ENCODE peak calls at places on chromosomes 4 and X, in six cellular contexts. J is stomach, G is Caco-2, A is BJ, F is cardiac muscle cell, T is neural progenitor cell. Z is an unnamed sample. For H3K36me3 and H3K27me3, the result is how much of the 10 kb centered on the place peaks cover.

GRCh38 chr4:181536753-181537434 is 706.3 kb upstream of the TENM3 start:
- DNase-seq in F (no peak), A (no peak), T (no peak), J (no peak), G (no peak), Z (no peak)

GRCh38 chrX:73916931-73917657 is 354.1 kb downstream of the CHIC1 start:
- DNase-seq in T (peak), G (peak), A (peak), F (peak), J (no peak), Z (no peak)

GRCh38 chr4:48944252-48944651 is 37.7 kb upstream of the OCIAD2 start:
- DNase-seq in F (no peak), G (no peak), J (peak), A (no peak), T (no peak), Z (no peak)

GRCh38 chrX:153459976-153460375 is 10.4 kb downstream of the HAUS7 start:
- DNase-seq in G (peak), T (no peak), F (no peak), A (no peak), J (no peak), Z (no peak)

GRCh38 chr4:34720563-34720962 is 1523.8 kb downstream of the ARAP2 start:
- DNase-seq in G (peak), F (peak), T (peak), J (no peak), A (no peak), Z (no peak)

GRCh38 chr4:174192943-174193342 is 90.5 kb downstream of the FBXO8 start:
- DNase-seq in T (no peak), J (no peak), G (peak), A (no peak), F (no peak), Z (no peak)

GRCh38 chrX:29295987-29296680 is 708.9 kb downstream of the IL1RAPL1 start:
- DNase-seq in G (no peak), T (no peak), A (no peak), J (no peak), F (no peak), Z (no peak)

GRCh38 chr4:94814237-94814636 is 56.5 kb downstream of the BMPR1B start:
- DNase-seq in A (no peak), G (no peak), F (no peak), T (no peak), J (no peak), Z (no peak)

GRCh38 chrX:109347618-109348017 is 134.3 kb downstream of the GUCY2F start:
- DNase-seq in J (no peak), F (no peak), A (no peak), G (no peak), T (no peak), Z (no peak)

GRCh38 chr4:187814737-187815465 is 180.7 kb upstream of the ZFP42 start:
- DNase-seq in T (no peak), J (no peak), G (peak), A (peak), F (no peak), Z (no peak)

GRCh38 chr4:74543247-74543670 is 98.3 kb downstream of the AREG start:
- DNase-seq in G (no peak), A (no peak), J (no peak), F (no peak), T (no peak), Z (no peak)

GRCh38 chr4:2828758-2829181 is 14.9 kb upstream of the ADD1 start:
- DNase-seq in T (no peak), A (no peak), F (no peak), G (no peak), J (no peak), Z (no peak)
- H3K36me3 ChIP-seq in T (under half), A (half or more), F (under half), G (under half), J (half or more), Z (half or more)

DNA sequence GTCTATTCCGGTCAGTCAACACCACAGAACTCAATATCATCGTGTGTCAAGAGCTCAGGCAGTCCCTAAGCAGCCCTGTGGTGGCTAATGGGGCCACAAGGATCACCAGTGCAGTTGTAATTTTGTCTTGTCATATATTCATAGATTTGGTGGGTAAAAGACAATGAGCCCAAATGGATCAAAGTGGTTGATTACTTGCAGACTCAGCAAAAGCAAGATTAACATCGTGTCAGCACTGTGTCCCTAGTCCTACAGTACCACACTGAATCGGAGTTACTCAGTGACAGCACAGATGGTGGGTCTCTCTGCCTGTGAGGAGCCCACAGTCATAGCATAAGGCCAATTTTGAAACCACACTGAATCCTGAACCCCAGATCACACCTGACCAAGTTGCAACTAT is 8.7 kb downstream of the XAGE5 start:
- DNase-seq in J (no peak), G (no peak), A (no peak), F (no peak), T (no peak), Z (no peak)
- H3K4me3 ChIP-seq in J (no peak), G (no peak), A (no peak), F (no peak), T (no peak), Z (no peak)

GRCh38 chr4:13535708-13536361 is 8.5 kb downstream of the NKX3-2 start:
- DNase-seq in F (no peak), T (peak), A (no peak), G (no peak), J (no peak), Z (no peak)
- H3K27me3 ChIP-seq in F (half or more), T (half or more), A (half or more), G (under half), J (under half), Z (half or more)

GRCh38 chrX:103754401-103754800 is 22.2 kb upstream of the PLP1 start:
- DNase-seq in G (no peak), F (no peak), A (no peak), T (no peak), J (no peak), Z (no peak)
- H3K36me3 ChIP-seq in G (under half), F (under half), A (under half), T (under half), J (under half), Z (under half)

GRCh38 chrX:101081257-101081656 is 2.6 kb downstream of the TMEM35A start:
- DNase-seq in J (no peak), A (no peak), G (no peak), F (no peak), T (no peak), Z (no peak)

GRCh38 chrX:101079736-101080135 is 1.1 kb downstream of the TMEM35A start:
- DNase-seq in F (peak), G (no peak), T (peak), J (no peak), A (no peak), Z (no peak)

GRCh38 chrX:101078716-101079115 is at the start of gene TMEM35A:
- DNase-seq in F (peak), T (peak), J (no peak), G (no peak), A (no peak), Z (no peak)

GRCh38 chrX:101079223-101079622 is 544 bp downstream of the TMEM35A start:
- DNase-seq in F (no peak), G (no peak), A (no peak), T (peak), J (no peak), Z (no peak)

GRCh38 chrX:101080326-101080725 is 1.6 kb downstream of the TMEM35A start:
- DNase-seq in F (no peak), J (no peak), A (no peak), G (no peak), T (no peak), Z (no peak)
- H3K4me3 ChIP-seq in F (no peak), J (peak), A (no peak), G (no peak), T (peak), Z (no peak)

GRCh38 chr4:87911252-87911774 is 64.2 kb upstream of the SPP1 start:
- DNase-seq in G (peak), F (peak), A (no peak), J (no peak), T (no peak), Z (no peak)
- H3K27me3 ChIP-seq in G (under half), F (under half), A (under half), J (under half), T (under half), Z (under half)

GRCh38 chr4:77012726-77013125 is 63.1 kb downstream of the CCNI start:
- DNase-seq in G (no peak), F (no peak), A (no peak), J (no peak), T (no peak), Z (no peak)
- H3K36me3 ChIP-seq in G (under half), F (under half), A (under half), J (under half), T (under half), Z (under half)

GRCh38 chr4:142351958-142352357 is 494.1 kb downstream of the INPP4B start:
- DNase-seq in A (no peak), G (no peak), F (no peak), J (no peak), T (peak), Z (no peak)

GRCh38 chr4:142352682-142353081 is 493.4 kb downstream of the INPP4B start:
- DNase-seq in F (no peak), T (no peak), A (no peak), J (no peak), G (no peak), Z (no peak)

GRCh38 chr4:142354041-142354440 is 492.1 kb downstream of the INPP4B start:
- DNase-seq in J (no peak), F (no peak), G (no peak), T (no peak), A (no peak), Z (no peak)

GRCh38 chr4:142354794-142355416 is 491.2 kb downstream of the INPP4B start:
- DNase-seq in A (no peak), G (no peak), T (no peak), F (peak), J (no peak), Z (peak)

DNA sequence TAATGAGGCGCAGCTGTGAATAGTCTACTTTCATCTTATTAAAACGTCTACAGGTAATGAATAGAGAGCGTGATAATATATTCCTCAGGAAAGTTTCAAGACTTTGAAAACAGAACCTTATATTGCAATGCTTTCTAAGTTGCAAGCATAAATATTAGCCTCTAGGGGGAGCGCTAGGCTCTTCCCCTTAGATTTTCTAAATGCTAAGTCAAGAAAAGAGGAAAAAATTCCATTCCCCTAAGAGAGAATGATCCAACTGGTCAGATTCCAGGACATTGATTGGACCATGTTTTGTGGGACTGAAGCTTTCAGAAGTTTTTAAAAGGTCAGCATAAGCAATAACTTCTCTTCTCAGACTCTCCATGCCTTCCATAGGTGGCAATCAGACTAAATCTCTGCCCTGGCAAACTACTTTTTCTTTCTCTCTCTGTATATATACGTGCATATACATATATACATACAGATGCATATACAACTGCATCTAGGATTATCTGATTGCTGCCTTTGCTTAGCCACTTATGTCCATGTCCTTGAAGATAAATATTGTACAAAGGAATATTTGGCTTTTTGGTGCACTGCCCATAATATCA is 492.9 kb downstream of the INPP4B start:
- DNase-seq in F (peak), A (no peak), T (peak), G (peak), J (no peak), Z (no peak)
- H3K4me3 ChIP-seq in F (no peak), A (no peak), T (no peak), G (no peak), J (no peak), Z (peak)

GRCh38 chr4:20383969-20384368 is 132.3 kb downstream of the SLIT2 start:
- DNase-seq in F (no peak), A (no peak), J (no peak), T (no peak), G (no peak), Z (no peak)

GRCh38 chr4:20383283-20383682 is 131.6 kb downstream of the SLIT2 start:
- DNase-seq in A (no peak), T (no peak), G (no peak), J (no peak), F (no peak), Z (no peak)

GRCh38 chr4:20376070-20376469 is 124.4 kb downstream of the SLIT2 start:
- DNase-seq in T (no peak), A (no peak), G (no peak), J (no peak), F (no peak), Z (no peak)

GRCh38 chr4:20381005-20381404 is 129.3 kb downstream of the SLIT2 start:
- DNase-seq in J (no peak), T (no peak), F (no peak), A (no peak), G (no peak), Z (no peak)

GRCh38 chr4:20378181-20378580 is 126.5 kb downstream of the SLIT2 start:
- DNase-seq in F (no peak), T (no peak), A (no peak), J (no peak), G (no peak), Z (no peak)
- H3K27me3 ChIP-seq in F (under half), T (under half), A (under half), J (under half), G (under half), Z (under half)

Z was measured in CD4-positive, CD25-positive, alpha-beta regulatory T cell.